ENCODE peak calls at places on chromosome 5, in five cellular contexts. One of them, this sample, is unnamed.

GRCh38 chr5:77133061-77133758 is 46.1 kb upstream of the ZBED3 start:
- DNase-seq in GM13977: no peak
- DNase-seq in cerebellum: peak
- DNase-seq in occipital lobe: peak
- DNase-seq in kidney: peak
- DNase-seq in this sample: peak

GRCh38 chr5:53418844-53419243 is 61.6 kb upstream of the FST start:
- DNase-seq in GM13977: no peak
- DNase-seq in cerebellum: no peak
- DNase-seq in occipital lobe: no peak
- DNase-seq in kidney: no peak
- DNase-seq in this sample: peak

GRCh38 chr5:141637266-141637692 is 482 bp downstream of the RELL2 start:
- DNase-seq in GM13977: peak
- DNase-seq in cerebellum: peak
- DNase-seq in occipital lobe: no peak
- DNase-seq in kidney: peak
- DNase-seq in this sample: no peak

GRCh38 chr5:164422400-164422799 is 917.0 kb downstream of the MAT2B start:
- DNase-seq in GM13977: no peak
- DNase-seq in cerebellum: no peak
- DNase-seq in occipital lobe: no peak
- DNase-seq in kidney: no peak
- DNase-seq in this sample: peak

GRCh38 chr5:174314261-174314660 is 268.8 kb downstream of the NSG2 start:
- DNase-seq in GM13977: no peak
- DNase-seq in cerebellum: no peak
- DNase-seq in occipital lobe: no peak
- DNase-seq in kidney: no peak
- DNase-seq in this sample: no peak

GRCh38 chr5:52665544-52665943 is 122.2 kb upstream of the ITGA1 start:
- DNase-seq in GM13977: no peak
- DNase-seq in cerebellum: no peak
- DNase-seq in occipital lobe: no peak
- DNase-seq in kidney: no peak
- DNase-seq in this sample: no peak

GRCh38 chr5:116876240-116876840 is 301.7 kb upstream of the SEMA6A start:
- DNase-seq in GM13977: no peak
- DNase-seq in cerebellum: no peak
- DNase-seq in occipital lobe: no peak
- DNase-seq in kidney: no peak
- DNase-seq in this sample: no peak

GRCh38 chr5:146662229-146662628 is 146.2 kb upstream of the GPR151 start:
- DNase-seq in GM13977: peak
- DNase-seq in cerebellum: no peak
- DNase-seq in occipital lobe: no peak
- DNase-seq in kidney: no peak
- DNase-seq in this sample: peak

GRCh38 chr5:93886917-93887361 is 145.5 kb upstream of the POU5F2 start:
- DNase-seq in GM13977: no peak
- DNase-seq in cerebellum: no peak
- DNase-seq in occipital lobe: no peak
- DNase-seq in kidney: no peak
- DNase-seq in this sample: peak

GRCh38 chr5:178069909-178070308 is 43.4 kb upstream of the N4BP3 start:
- DNase-seq in GM13977: no peak
- DNase-seq in cerebellum: no peak
- DNase-seq in occipital lobe: no peak
- DNase-seq in kidney: no peak
- DNase-seq in this sample: no peak

GRCh38 chr5:101676646-101677045 is 619.4 kb downstream of the SLCO4C1 start:
- DNase-seq in GM13977: no peak
- DNase-seq in cerebellum: no peak
- DNase-seq in occipital lobe: no peak
- DNase-seq in kidney: no peak
- DNase-seq in this sample: no peak

GRCh38 chr5:61357745-61358144 is 25.7 kb downstream of the ZSWIM6 start:
- DNase-seq in GM13977: no peak
- DNase-seq in cerebellum: no peak
- DNase-seq in occipital lobe: no peak
- DNase-seq in kidney: no peak
- DNase-seq in this sample: no peak

GRCh38 chr5:172002310-172002709 is 4.1 kb downstream of the FBXW11 start:
- DNase-seq in GM13977: no peak
- DNase-seq in cerebellum: no peak
- DNase-seq in occipital lobe: no peak
- DNase-seq in kidney: no peak
- DNase-seq in this sample: peak

GRCh38 chr5:180523629-180524466 is 29.7 kb downstream of the CNOT6 start:
- DNase-seq in GM13977: no peak
- DNase-seq in cerebellum: no peak
- DNase-seq in occipital lobe: no peak
- DNase-seq in kidney: no peak
- DNase-seq in this sample: peak

GRCh38 chr5:170302729-170303501 is 5.3 kb upstream of the LCP2 start:
- DNase-seq in GM13977: peak
- DNase-seq in cerebellum: no peak
- DNase-seq in occipital lobe: no peak
- DNase-seq in kidney: peak
- DNase-seq in this sample: no peak

GRCh38 chr5:16690243-16690839 is 73.5 kb upstream of the RETREG1 start:
- DNase-seq in GM13977: peak
- DNase-seq in cerebellum: no peak
- DNase-seq in occipital lobe: no peak
- DNase-seq in kidney: no peak
- DNase-seq in this sample: peak

GRCh38 chr5:149423287-149424268 is 44.5 kb upstream of the IL17B start:
- DNase-seq in GM13977: no peak
- DNase-seq in cerebellum: no peak
- DNase-seq in occipital lobe: no peak
- DNase-seq in kidney: peak
- DNase-seq in this sample: peak

GRCh38 chr5:75265731-75266130 is 29.1 kb upstream of the ANKRD31 start:
- DNase-seq in GM13977: peak
- DNase-seq in cerebellum: no peak
- DNase-seq in occipital lobe: no peak
- DNase-seq in kidney: no peak
- DNase-seq in this sample: peak

GRCh38 chr5:139926797-139927503 is 116.1 kb downstream of the NRG2 start:
- DNase-seq in GM13977: no peak
- DNase-seq in cerebellum: no peak
- DNase-seq in occipital lobe: no peak
- DNase-seq in kidney: no peak
- DNase-seq in this sample: no peak

GRCh38 chr5:95731571-95732554 is 727 bp downstream of the RHOBTB3 start:
- DNase-seq in GM13977: peak
- DNase-seq in cerebellum: peak
- DNase-seq in occipital lobe: no peak
- DNase-seq in kidney: peak
- DNase-seq in this sample: peak

GRCh38 chr5:1658665-1659064 is 134.9 kb upstream of the LPCAT1 start:
- DNase-seq in GM13977: no peak
- DNase-seq in cerebellum: no peak
- DNase-seq in occipital lobe: no peak
- DNase-seq in kidney: peak
- DNase-seq in this sample: no peak

GRCh38 chr5:139639619-139640431 is 8.3 kb upstream of the CXXC5 start:
- DNase-seq in GM13977: no peak
- DNase-seq in cerebellum: peak
- DNase-seq in occipital lobe: no peak
- DNase-seq in kidney: peak
- DNase-seq in this sample: no peak

GRCh38 chr5:175002128-175002527 is 277.7 kb downstream of the MSX2 start:
- DNase-seq in GM13977: no peak
- DNase-seq in cerebellum: no peak
- DNase-seq in occipital lobe: no peak
- DNase-seq in kidney: no peak
- DNase-seq in this sample: no peak

GRCh38 chr5:93404246-93404645 is 176.8 kb downstream of the NR2F1-AS1 start:
- DNase-seq in GM13977: no peak
- DNase-seq in cerebellum: no peak
- DNase-seq in occipital lobe: no peak
- DNase-seq in kidney: no peak
- DNase-seq in this sample: no peak

GRCh38 chr5:72109625-72110024 is 2.4 kb downstream of the MAP1B start:
- DNase-seq in GM13977: no peak
- DNase-seq in cerebellum: no peak
- DNase-seq in occipital lobe: no peak
- DNase-seq in kidney: no peak
- DNase-seq in this sample: peak

GRCh38 chr5:101866473-101866872 is 429.6 kb downstream of the SLCO4C1 start:
- DNase-seq in GM13977: no peak
- DNase-seq in cerebellum: no peak
- DNase-seq in occipital lobe: no peak
- DNase-seq in kidney: no peak
- DNase-seq in this sample: no peak

GRCh38 chr5:75639912-75640311 is 28.7 kb downstream of the ANKDD1B start:
- DNase-seq in GM13977: no peak
- DNase-seq in cerebellum: no peak
- DNase-seq in occipital lobe: no peak
- DNase-seq in kidney: no peak
- DNase-seq in this sample: no peak

GRCh38 chr5:73545403-73545779 is 20.0 kb downstream of the ANKRA2 start:
- DNase-seq in GM13977: no peak
- DNase-seq in cerebellum: no peak
- DNase-seq in occipital lobe: no peak
- DNase-seq in kidney: no peak
- DNase-seq in this sample: no peak

GRCh38 chr5:31500256-31500655 is 31.6 kb downstream of the DROSHA start:
- DNase-seq in GM13977: no peak
- DNase-seq in cerebellum: no peak
- DNase-seq in occipital lobe: no peak
- DNase-seq in kidney: no peak
- DNase-seq in this sample: no peak

GRCh38 chr5:60568646-60569045 is 131.3 kb downstream of the DEPDC1B start:
- DNase-seq in GM13977: no peak
- DNase-seq in cerebellum: no peak
- DNase-seq in occipital lobe: no peak
- DNase-seq in kidney: no peak
- DNase-seq in this sample: no peak

This sample was measured in astrocyte of the spinal cord.